ENCODE peak calls at places on chromosomes 11 and 22, in five cellular contexts. A, C, U, D and X are unnamed samples.
A peak's percentile ranks its signal among the peaks of the same experiment; 100 is the strongest.

GRCh38 chr11:134027671-134028070 is 41.2 kb upstream of the JAM3 start:
- DNase-seq in A (no peak), C (no peak), U (no peak), D (no peak), X (no peak)

GRCh38 chr22:44461614-44462013 is 36.4 kb downstream of the RTL6 start:
- DNase-seq in A (no peak), C (no peak), U (no peak), D (no peak), X (no peak)

GRCh38 chr11:2139118-2139490 is at the start of gene IGF2:
- DNase-seq in A (peak; percentile 58), C (peak; percentile 43), U (no peak), D (no peak), X (peak; percentile 62)

GRCh38 chr22:37725551-37726239 is 28.8 kb downstream of the TRIOBP start:
- DNase-seq in A (no peak), C (no peak), U (no peak), D (no peak), X (no peak)

GRCh38 chr11:118938491-118939411 is 13.0 kb upstream of the BCL9L start:
- DNase-seq in A (no peak), C (peak; percentile 72), U (peak; percentile 59), D (no peak), X (no peak)

GRCh38 chr11:1239596-1240205 is 16.8 kb downstream of the MUC5B start:
- DNase-seq in A (no peak), C (no peak), U (no peak), D (no peak), X (no peak)

GRCh38 chr11:85673422-85673821 is 8.5 kb upstream of the CREBZF start:
- DNase-seq in A (no peak), C (no peak), U (no peak), D (no peak), X (no peak)

GRCh38 chr11:6414874-6415328 is 4.0 kb downstream of the APBB1 start:
- DNase-seq in A (no peak), C (no peak), U (no peak), D (no peak), X (no peak)

GRCh38 chr11:88175004-88175706 is at the start of gene RAB38:
- DNase-seq in A (peak; percentile 23), C (no peak), U (peak; percentile 4), D (no peak), X (peak; percentile 84)

GRCh38 chr11:106446961-106447360 is 369.5 kb downstream of the AASDHPPT start:
- DNase-seq in A (no peak), C (no peak), U (no peak), D (no peak), X (peak; percentile 11)

GRCh38 chr22:39800790-39801540 is 92.6 kb downstream of the ENTHD1 start:
- DNase-seq in A (peak; percentile 29), C (no peak), U (no peak), D (no peak), X (no peak)

GRCh38 chr11:43130616-43131015 is 181.2 kb upstream of the API5 start:
- DNase-seq in A (no peak), C (no peak), U (no peak), D (no peak), X (peak; percentile 19)

GRCh38 chr11:131748146-131749050 is 378.0 kb downstream of the NTM start:
- DNase-seq in A (peak; percentile 42), C (peak; percentile 26), U (peak; percentile 33), D (no peak), X (peak; percentile 84)

GRCh38 chr22:17802822-17803221 is 28.6 kb upstream of the BID start:
- DNase-seq in A (no peak), C (no peak), U (no peak), D (no peak), X (no peak)

GRCh38 chr11:66617148-66617814 is 851 bp downstream of the RBM14 start:
- DNase-seq in A (no peak), C (no peak), U (no peak), D (no peak), X (no peak)
- TF ChIP-seq JUNB in A (no peak), C (no peak), U (no peak), D (no peak), X (no peak)

DNA sequence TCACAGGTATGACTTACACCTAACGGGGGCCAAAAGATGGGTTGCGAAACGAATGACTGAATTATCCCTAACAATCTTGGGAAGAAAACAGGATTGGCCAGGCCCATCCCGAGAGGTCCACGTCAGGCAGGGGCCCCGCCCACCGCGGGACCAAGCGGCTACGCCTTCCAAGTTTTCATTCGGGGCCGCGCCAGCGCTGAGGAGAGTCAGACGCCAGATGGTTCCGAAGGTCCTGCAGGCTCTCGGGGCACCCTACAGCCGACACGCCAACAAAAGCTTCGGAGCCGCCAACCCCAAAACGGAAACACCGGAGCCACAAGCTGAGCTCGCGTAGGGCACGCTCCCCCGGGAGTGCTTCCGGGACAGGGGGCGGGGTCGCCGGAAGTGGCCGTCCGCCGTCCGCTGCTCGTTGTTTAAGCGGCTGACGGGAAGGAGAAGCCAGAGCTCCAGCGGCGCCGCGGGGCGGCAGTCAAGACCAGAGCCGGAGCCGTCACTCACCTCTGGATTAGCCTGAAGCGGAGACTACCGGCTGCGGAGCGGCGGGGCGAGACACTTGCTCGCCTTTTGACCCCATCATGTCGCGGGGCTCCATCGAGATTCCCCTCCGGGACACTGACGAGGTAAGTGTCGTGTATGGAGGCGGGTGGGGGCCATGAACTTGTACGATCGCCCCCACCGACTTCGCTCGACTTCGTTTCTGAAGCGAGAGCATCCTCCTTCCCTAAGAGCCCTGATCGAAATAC is at the start of gene CTR9:
- DNase-seq in A (peak; percentile 80), C (peak; percentile 87), U (peak; percentile 94), D (peak; percentile 68), X (peak; percentile 95)
- TF ChIP-seq CTCF in A (peak; percentile 60), C (peak; percentile 84), U (peak; percentile 30), D (peak; percentile 20), X (peak; percentile 29)

GRCh38 chr11:12773591-12773990 is 99.4 kb downstream of the TEAD1 start:
- DNase-seq in A (no peak), C (no peak), U (no peak), D (no peak), X (no peak)
- H3K4me1 ChIP-seq in A (peaks cover 15% of the 10 kb centered on the region), C (peaks cover 6% of the 10 kb centered on the region), U (peaks cover 87% of the 10 kb centered on the region), D (no peaks in the 10 kb centered on the region), X (peaks cover 68% of the 10 kb centered on the region)

DNA sequence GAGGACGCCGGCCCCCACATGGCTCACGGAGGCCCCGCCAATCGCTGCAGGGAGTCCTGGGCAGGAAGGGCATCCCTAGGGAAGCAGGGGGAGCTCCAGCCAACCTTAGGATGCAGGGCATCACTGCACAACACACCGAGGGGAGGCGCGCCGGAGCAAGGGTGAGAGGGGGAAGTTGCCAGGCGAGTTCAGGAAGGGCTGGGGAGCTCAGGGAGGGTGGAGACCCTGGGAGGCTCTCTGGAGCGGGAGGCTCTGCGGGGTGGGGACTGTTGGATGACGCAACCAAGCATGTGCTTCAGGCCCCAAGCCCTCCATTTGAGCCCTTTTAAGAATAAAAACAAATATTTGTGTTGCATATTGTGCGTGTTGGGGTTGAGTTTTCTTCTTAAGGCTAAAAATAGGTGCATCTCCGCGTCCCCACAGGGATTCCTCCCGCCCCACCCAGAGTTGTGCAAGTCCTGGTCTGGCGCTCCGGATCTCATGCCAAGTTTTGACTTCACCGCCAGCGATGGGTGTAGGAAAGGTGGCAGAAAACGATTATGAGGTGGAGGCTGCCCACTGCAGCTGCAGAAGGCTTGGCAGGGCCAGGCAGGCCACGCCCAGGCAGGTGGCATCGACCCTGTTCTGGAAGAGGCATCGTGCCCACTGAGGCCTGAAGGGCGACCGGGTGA is 65.2 kb downstream of the WNT7B start:
- DNase-seq in A (no peak), C (peak; percentile 6), U (peak; percentile 96), D (no peak), X (no peak)
- TF ChIP-seq JUNB in A (no peak), C (no peak), U (peak; percentile 79), D (no peak), X (no peak)

DNA sequence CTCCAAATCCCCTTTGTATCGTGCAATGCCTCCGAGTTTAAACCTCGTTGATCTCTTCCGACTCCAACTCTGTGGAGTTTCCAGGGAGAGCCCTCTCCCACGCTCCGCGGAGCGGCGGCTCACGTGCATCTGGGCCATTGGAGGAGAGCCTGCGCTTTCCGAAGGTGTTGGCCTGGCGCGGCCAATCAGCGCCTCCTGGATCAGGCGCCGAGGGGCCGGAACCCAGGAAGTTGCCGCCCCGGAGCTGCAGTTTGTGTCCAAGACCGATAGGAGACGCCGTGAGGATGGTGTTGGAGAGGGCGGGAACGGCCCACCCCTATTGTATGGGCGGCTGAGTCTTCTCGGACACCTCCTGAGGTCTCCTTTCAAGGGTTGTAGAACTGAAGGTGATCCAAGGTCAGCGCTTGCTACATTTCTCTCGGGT is 1.6 kb downstream of the ADAMTS15 start:
- DNase-seq in A (peak; percentile 36), C (no peak), U (no peak), D (no peak), X (peak; percentile 98)
- TF ChIP-seq CTCF in A (peak; percentile 14), C (no peak), U (no peak), D (no peak), X (peak; percentile 72)